ENCODE peak calls at places on chromosome 21, in nine cellular contexts. S is GM06990; T is fibroblast of mammary gland; B is cardiac fibroblast; D is BJ; Y is CD8-positive, alpha-beta T cell; N is astrocyte of the spinal cord; L is lung; Q is psoas muscle. V is an unnamed sample.

GRCh38 chr21:40074710-40075109 is 207.5 kb downstream of the PCP4 start:
- DNase-seq in S (no peak), T (no peak), B (no peak), D (no peak), Y (no peak), N (no peak), L (no peak), Q (no peak), V (no peak)

GRCh38 chr21:44089001-44089911 is 17.9 kb upstream of the PWP2 start:
- DNase-seq in S (no peak), T (no peak), B (no peak), D (no peak), Y (peak), N (no peak), L (peak), Q (no peak), V (no peak)

GRCh38 chr21:42683371-42684108 is 30.1 kb downstream of the PDE9A start:
- DNase-seq in S (no peak), T (no peak), B (no peak), D (no peak), Y (peak), N (no peak), L (no peak), Q (peak), V (no peak)

GRCh38 chr21:42009018-42009830 is 936 bp downstream of the ZBTB21 start:
- DNase-seq in S (peak), T (peak), B (peak), D (no peak), Y (peak), N (peak), L (no peak), Q (peak), V (peak)

GRCh38 chr21:43657355-43658093 is 1.8 kb downstream of the HSF2BP start:
- DNase-seq in S (no peak), T (no peak), B (no peak), D (no peak), Y (no peak), N (no peak), L (no peak), Q (peak), V (no peak)

GRCh38 chr21:29305561-29305960 is 6.8 kb downstream of the BACH1 start:
- DNase-seq in S (no peak), T (no peak), B (no peak), D (no peak), Y (no peak), N (no peak), L (no peak), Q (no peak), V (no peak)

GRCh38 chr21:14773777-14774345 is 227.7 kb upstream of the SAMSN1 start:
- DNase-seq in S (no peak), T (peak), B (peak), D (no peak), Y (peak), N (peak), L (peak), Q (peak), V (no peak)

GRCh38 chr21:33139084-33139483 is 69.1 kb downstream of the OLIG1 start:
- DNase-seq in S (no peak), T (no peak), B (no peak), D (no peak), Y (no peak), N (no peak), L (no peak), Q (no peak), V (no peak)

GRCh38 chr21:39613029-39613934 is 542 bp downstream of the B3GALT5 start:
- DNase-seq in S (no peak), T (no peak), B (no peak), D (no peak), Y (no peak), N (peak), L (no peak), Q (no peak), V (no peak)

GRCh38 chr21:42515708-42516502 is 2.3 kb downstream of the SLC37A1 start:
- DNase-seq in S (no peak), T (no peak), B (no peak), D (no peak), Y (no peak), N (no peak), L (peak), Q (no peak), V (no peak)

GRCh38 chr21:41816583-41817165 is 49.8 kb upstream of the RIPK4 start:
- DNase-seq in S (peak), T (peak), B (peak), D (no peak), Y (peak), N (peak), L (peak), Q (no peak), V (peak)

GRCh38 chr21:27817061-27817460 is 850.2 kb upstream of the ADAMTS5 start:
- DNase-seq in S (no peak), T (no peak), B (no peak), D (no peak), Y (no peak), N (no peak), L (no peak), Q (no peak), V (no peak)

GRCh38 chr21:37710555-37711293 is 205.5 kb downstream of the KCNJ6 start:
- DNase-seq in S (no peak), T (no peak), B (peak), D (no peak), Y (no peak), N (no peak), L (no peak), Q (no peak), V (no peak)

GRCh38 chr21:42056996-42057689 is 14.0 kb upstream of the UMODL1 start:
- DNase-seq in S (no peak), T (peak), B (peak), D (peak), Y (no peak), N (peak), L (peak), Q (no peak), V (no peak)

GRCh38 chr21:35208810-35209517 is 159.9 kb upstream of the RUNX1 start:
- DNase-seq in S (no peak), T (peak), B (peak), D (no peak), Y (no peak), N (peak), L (no peak), Q (no peak), V (no peak)
- TF ChIP-seq CTCF in S (no peak), T (no peak), B (no peak), D (no peak), Y (no peak), N (no peak), L (no peak), Q (no peak), V (no peak)

GRCh38 chr21:32099812-32100416 is 178.9 kb downstream of the MIS18A start:
- DNase-seq in S (no peak), T (no peak), B (no peak), D (no peak), Y (no peak), N (no peak), L (no peak), Q (no peak), V (no peak)
- TF ChIP-seq CTCF in S (peak), T (no peak), B (no peak), D (no peak), Y (no peak), N (no peak), L (no peak), Q (no peak), V (no peak)

GRCh38 chr21:46324390-46325072 is 575 bp downstream of the PCNT start:
- DNase-seq in S (peak), T (peak), B (peak), D (no peak), Y (peak), N (peak), L (peak), Q (peak), V (peak)

GRCh38 chr21:46323227-46323709 is 402 bp downstream of the C21orf58 start:
- DNase-seq in S (no peak), T (no peak), B (peak), D (no peak), Y (no peak), N (no peak), L (no peak), Q (no peak), V (no peak)

GRCh38 chr21:46323710-46324389 is at the start of the genes C21orf58 and PCNT:
- DNase-seq in S (peak), T (peak), B (peak), D (peak), Y (peak), N (peak), L (peak), Q (peak), V (peak)

GRCh38 chr21:46326110-46326703 is 2.3 kb downstream of the PCNT start:
- DNase-seq in S (no peak), T (no peak), B (no peak), D (no peak), Y (no peak), N (no peak), L (no peak), Q (no peak), V (no peak)

DNA sequence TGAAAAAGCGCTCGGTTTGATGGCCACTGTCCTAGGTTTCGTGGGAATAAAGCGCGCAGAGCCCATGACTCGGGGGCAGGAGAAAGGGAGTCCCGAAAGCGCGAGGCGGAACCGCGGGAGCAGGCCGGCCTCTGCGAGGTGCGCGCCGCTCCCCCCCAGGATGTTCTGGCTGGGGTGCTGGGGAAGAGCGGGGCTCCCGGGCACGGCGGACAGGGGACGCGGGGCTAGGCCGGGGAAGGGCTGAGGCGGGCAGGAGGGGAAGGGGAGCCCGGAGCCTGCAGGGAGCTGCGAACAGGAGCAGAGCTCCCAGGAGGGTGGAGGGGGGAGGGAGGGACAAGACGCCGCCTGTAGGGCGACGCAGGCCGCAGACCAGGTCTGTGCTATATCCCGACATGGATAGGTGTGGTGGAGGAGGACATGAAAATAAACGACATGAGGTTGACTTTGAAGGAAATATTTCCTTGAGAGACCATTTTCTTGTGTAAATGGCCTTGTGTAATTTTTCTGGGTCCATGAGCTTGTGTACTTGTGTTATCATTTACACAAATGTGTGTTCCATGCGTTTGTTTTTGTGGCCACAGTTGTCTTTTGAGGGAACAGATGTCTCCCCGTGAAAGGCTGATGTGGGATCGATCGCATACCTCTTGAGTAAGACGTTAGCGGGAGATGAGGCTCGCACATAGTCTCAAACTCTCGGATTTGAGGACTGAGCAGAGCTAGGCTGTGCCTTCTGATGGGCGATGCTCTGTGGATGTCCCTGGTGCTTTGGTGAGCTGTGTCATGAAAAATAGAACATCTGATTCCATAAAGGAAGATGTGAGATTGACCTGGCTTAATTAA is 1.3 kb downstream of the PCNT start:
- DNase-seq in S (peak), T (peak), B (peak), D (no peak), Y (peak), N (peak), L (peak), Q (peak), V (peak)
- TF ChIP-seq CTCF in S (peak), T (peak), B (peak), D (peak), Y (no peak), N (peak), L (no peak), Q (peak), V (peak)

GRCh38 chr21:22438428-22439086 is 1440.3 kb downstream of the NCAM2 start:
- DNase-seq in S (no peak), T (no peak), B (no peak), D (no peak), Y (no peak), N (no peak), L (no peak), Q (no peak), V (no peak)
- TF ChIP-seq CTCF in S (no peak), T (no peak), B (no peak), D (no peak), Y (no peak), N (no peak), L (no peak), Q (no peak), V (no peak)

GRCh38 chr21:22342855-22343254 is 1344.6 kb downstream of the NCAM2 start:
- DNase-seq in S (no peak), T (no peak), B (no peak), D (no peak), Y (no peak), N (peak), L (no peak), Q (no peak), V (no peak)

GRCh38 chr21:22346576-22346975 is 1348.4 kb downstream of the NCAM2 start:
- DNase-seq in S (no peak), T (no peak), B (no peak), D (no peak), Y (no peak), N (no peak), L (no peak), Q (no peak), V (no peak)

GRCh38 chr21:22343303-22343702 is 1345.1 kb downstream of the NCAM2 start:
- DNase-seq in S (no peak), T (no peak), B (no peak), D (no peak), Y (no peak), N (no peak), L (no peak), Q (no peak), V (no peak)

GRCh38 chr21:22343721-22344120 is 1345.5 kb downstream of the NCAM2 start:
- DNase-seq in S (no peak), T (no peak), B (no peak), D (no peak), Y (no peak), N (no peak), L (no peak), Q (no peak), V (no peak)

DNA sequence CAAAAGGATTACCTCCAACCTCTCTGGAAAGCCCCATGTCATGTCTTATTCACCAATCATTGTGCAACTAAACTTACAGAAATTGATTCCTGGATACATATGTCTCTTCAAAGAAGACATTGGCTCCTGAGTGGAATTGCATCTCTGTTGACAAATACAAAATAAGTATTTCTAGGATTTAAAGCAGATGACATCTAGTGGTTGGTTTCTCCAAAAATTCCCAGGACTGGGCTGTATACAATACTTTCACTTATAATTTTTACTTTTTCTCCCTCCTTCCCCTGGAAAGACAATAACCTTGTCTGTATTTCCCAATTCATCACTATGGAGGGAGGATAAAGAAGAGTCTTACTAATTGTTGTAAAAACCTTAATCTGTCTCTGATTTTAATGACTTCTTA is 1347.4 kb downstream of the NCAM2 start:
- DNase-seq in S (no peak), T (no peak), B (no peak), D (no peak), Y (no peak), N (no peak), L (no peak), Q (no peak), V (no peak)
- TF ChIP-seq CTCF in S (no peak), T (no peak), B (no peak), D (no peak), Y (no peak), N (no peak), L (no peak), Q (no peak), V (no peak)

GRCh38 chr21:35508389-35508888 is 459.3 kb upstream of the RUNX1 start:
- DNase-seq in S (no peak), T (peak), B (peak), D (peak), Y (no peak), N (peak), L (peak), Q (peak), V (no peak)
- TF ChIP-seq CTCF in S (no peak), T (peak), B (peak), D (peak), Y (no peak), N (peak), L (no peak), Q (peak), V (peak)

DNA sequence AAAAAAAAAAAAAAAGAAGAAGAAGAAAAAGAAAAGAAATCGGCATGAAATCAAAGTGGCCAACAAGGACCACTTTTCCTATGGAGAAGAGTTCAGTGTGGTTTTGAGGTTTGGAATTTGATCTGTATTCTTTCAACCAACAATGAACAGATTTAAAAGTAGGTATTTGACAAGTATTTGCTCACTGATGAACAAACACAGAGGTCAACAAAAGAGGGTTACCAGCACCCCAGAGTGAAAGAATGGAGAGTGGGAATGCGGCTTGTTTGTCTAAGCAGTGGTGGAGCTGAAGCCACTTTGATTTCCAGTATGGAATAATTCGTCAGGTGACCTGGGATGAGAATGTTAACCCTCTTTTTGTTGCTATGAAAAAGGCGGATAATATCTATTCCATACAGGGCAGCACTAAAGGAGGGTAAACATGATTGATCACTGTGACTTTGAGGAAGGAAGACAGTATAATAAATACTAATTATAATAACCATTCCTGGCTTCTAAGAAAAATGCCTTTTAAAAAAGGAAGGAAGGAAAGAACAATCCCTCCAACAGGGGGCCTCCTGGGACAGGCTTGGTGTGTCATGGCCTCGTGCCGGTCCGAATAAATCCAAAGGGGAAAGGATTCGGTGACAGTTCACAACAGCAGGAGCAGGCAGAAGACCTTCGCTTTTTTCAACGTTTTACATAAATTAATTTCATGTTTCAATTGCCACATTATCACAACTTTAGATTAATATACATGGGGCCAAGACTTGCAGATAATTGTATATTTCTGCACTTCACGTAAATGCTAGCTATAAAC is 37.2 kb upstream of the SIM2 start:
- DNase-seq in S (no peak), T (peak), B (peak), D (no peak), Y (no peak), N (peak), L (no peak), Q (no peak), V (no peak)
- TF ChIP-seq CTCF in S (peak), T (peak), B (peak), D (peak), Y (no peak), N (peak), L (no peak), Q (peak), V (no peak)

GRCh38 chr21:34801519-34802132 is 132.8 kb downstream of the CLIC6 start:
- DNase-seq in S (no peak), T (peak), B (no peak), D (no peak), Y (no peak), N (no peak), L (no peak), Q (no peak), V (peak)
- TF ChIP-seq CTCF in S (peak), T (peak), B (peak), D (peak), Y (no peak), N (peak), L (peak), Q (no peak), V (peak)

GRCh38 chr21:26632691-26633090 is 59.6 kb upstream of the CYYR1 start:
- DNase-seq in S (no peak), T (no peak), B (no peak), D (no peak), Y (no peak), N (no peak), L (no peak), Q (no peak), V (no peak)

GRCh38 chr21:26641062-26641461 is 68.0 kb upstream of the CYYR1 start:
- DNase-seq in S (no peak), T (no peak), B (no peak), D (no peak), Y (no peak), N (no peak), L (no peak), Q (no peak), V (no peak)

DNA sequence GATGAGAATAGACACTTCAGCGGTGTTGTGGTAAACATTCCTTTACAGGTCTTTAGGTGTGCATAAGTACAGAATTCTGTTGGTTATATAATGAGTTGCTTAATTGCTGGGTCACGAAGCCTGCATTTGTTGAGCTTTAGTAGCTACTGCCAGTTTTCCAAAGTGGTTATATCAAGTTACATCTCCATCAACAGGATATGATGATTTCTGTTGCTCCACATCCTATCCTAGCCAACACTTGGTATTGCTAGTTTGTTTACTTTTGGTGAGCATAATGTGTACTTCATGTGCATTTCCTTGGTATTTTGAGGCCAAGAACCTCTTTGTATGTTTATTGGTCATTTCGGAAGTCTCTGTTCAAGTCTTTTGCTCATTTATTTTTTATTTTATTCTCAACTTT is 64.3 kb upstream of the CYYR1 start:
- DNase-seq in S (no peak), T (no peak), B (no peak), D (no peak), Y (no peak), N (no peak), L (no peak), Q (no peak), V (no peak)
- TF ChIP-seq CTCF in S (no peak), T (no peak), B (no peak), D (no peak), Y (no peak), N (no peak), L (no peak), Q (no peak), V (no peak)

GRCh38 chr21:45102391-45102932 is 28.1 kb downstream of the ADARB1 start:
- DNase-seq in S (no peak), T (peak), B (peak), D (peak), Y (no peak), N (no peak), L (no peak), Q (no peak), V (no peak)
- TF ChIP-seq CTCF in S (peak), T (peak), B (peak), D (peak), Y (no peak), N (no peak), L (no peak), Q (peak), V (no peak)